ENCODE peak calls at places on chromosomes 4 and X, in four cellular contexts. X is fibroblast of pulmonary artery, J is cardiac muscle cell, S is Peyer's patch. C is an unnamed sample.
A peak's percentile ranks its signal among the peaks of the same experiment; 100 is the strongest.

GRCh38 chr4:3372933-3373465 is 68.8 kb upstream of the HGFAC start:
- DNase-seq in X (no peak), J (no peak), S (no peak), C (no peak)

GRCh38 chrX:118536687-118537461 is 41.3 kb downstream of the DOCK11 start:
- DNase-seq in J (peak; percentile 28), X (peak; percentile 46), S (no peak), C (no peak)

GRCh38 chrX:121504148-121504547 is 456.7 kb downstream of the GLUD2 start:
- DNase-seq in X (no peak), J (no peak), S (no peak), C (no peak)

GRCh38 chr4:133799916-133800315 is 401.7 kb downstream of the PABPC4L start:
- DNase-seq in S (no peak), J (no peak), X (peak; percentile 9), C (no peak)

GRCh38 chr4:115113382-115114106 is at the start of gene NDST4:
- DNase-seq in J (peak; percentile 32), X (peak; percentile 3), S (no peak), C (peak; percentile 10)

GRCh38 chrX:10243056-10243455 is 86.3 kb downstream of the CLCN4 start:
- DNase-seq in J (no peak), S (no peak), X (no peak), C (no peak)

GRCh38 chrX:64202808-64203320 is 2.6 kb downstream of the AMER1 start:
- DNase-seq in J (no peak), S (no peak), X (no peak), C (no peak)

GRCh38 chrX:1385824-1386223 is 6.1 kb downstream of the SLC25A6 start:
- DNase-seq in S (peak; percentile 48), J (no peak), X (no peak), C (no peak)

GRCh38 chrX:13506574-13506973 is 62.8 kb upstream of the EGFL6 start:
- DNase-seq in X (peak; percentile 67), J (peak; percentile 63), S (peak; percentile 46), C (peak; percentile 38)

GRCh38 chrX:40244980-40245379 is 147.2 kb upstream of the BCOR start:
- DNase-seq in X (peak; percentile 86), S (no peak), J (peak; percentile 27), C (no peak)

GRCh38 chr4:37648084-37648817 is 37.9 kb downstream of the RELL1 start:
- DNase-seq in J (no peak), S (peak; percentile 74), X (peak; percentile 95), C (peak; percentile 93)

GRCh38 chrX:25020391-25021131 is 4.8 kb upstream of the ARX start:
- DNase-seq in S (no peak), X (no peak), J (peak; percentile 72), C (no peak)

GRCh38 chr4:108004646-108005045 is 15.0 kb downstream of the HADH start:
- DNase-seq in S (no peak), X (no peak), J (no peak), C (no peak)

GRCh38 chr4:107318078-107318477 is 282.0 kb upstream of the DKK2 start:
- DNase-seq in S (no peak), X (no peak), J (peak; percentile 2), C (no peak)

GRCh38 chr4:122636697-122637096 is 15.8 kb upstream of the IL21 start:
- DNase-seq in J (no peak), S (no peak), X (no peak), C (no peak)

GRCh38 chr4:79575709-79576479 is 167.9 kb upstream of the GK2 start:
- DNase-seq in J (no peak), X (no peak), S (no peak), C (no peak)

GRCh38 chr4:38757945-38758344 is 24.8 kb downstream of the TLR10 start:
- DNase-seq in S (no peak), J (peak; percentile 10), X (no peak), C (peak; percentile 56)

GRCh38 chr4:104524591-104524990 is 29.9 kb upstream of the CXXC4 start:
- DNase-seq in J (no peak), S (no peak), X (peak; percentile 17), C (peak; percentile 33)

GRCh38 chr4:54102747-54103146 is 2.8 kb downstream of the GSX2 start:
- DNase-seq in J (no peak), S (no peak), X (no peak), C (no peak)

GRCh38 chr4:19030048-19030447 is 1008.5 kb upstream of the LCORL start:
- DNase-seq in X (peak; percentile 7), J (peak; percentile 69), S (no peak), C (no peak)

GRCh38 chr4:26729027-26729426 is 131.6 kb upstream of the STIM2 start:
- DNase-seq in X (no peak), S (no peak), J (no peak), C (no peak)

GRCh38 chrX:17706676-17707075 is 30.6 kb upstream of the SCML1 start:
- DNase-seq in S (no peak), J (no peak), X (peak; percentile 55), C (peak; percentile 85)

GRCh38 chr4:95129708-95130343 is 372.1 kb downstream of the BMPR1B start:
- DNase-seq in J (no peak), S (no peak), X (peak; percentile 100), C (peak; percentile 99)

GRCh38 chr4:143369556-143369955 is 32.9 kb downstream of the GAB1 start:
- DNase-seq in X (peak; percentile 34), J (no peak), S (no peak), C (no peak)

GRCh38 chr4:181372014-181372413 is 871.2 kb upstream of the TENM3 start:
- DNase-seq in X (no peak), J (no peak), S (no peak), C (no peak)

GRCh38 chr4:30716158-30716557 is 4.0 kb upstream of the PCDH7 start:
- DNase-seq in J (peak; percentile 60), S (no peak), X (peak; percentile 63), C (peak; percentile 38)

GRCh38 chrX:13540602-13541001 is 28.8 kb upstream of the EGFL6 start:
- DNase-seq in S (no peak), J (no peak), X (no peak), C (peak; percentile 4)

GRCh38 chr4:7828011-7828720 is 111.5 kb downstream of the AFAP1 start:
- DNase-seq in J (no peak), S (no peak), X (peak; percentile 100), C (peak; percentile 97)

GRCh38 chr4:76966024-76966579 is 16.6 kb downstream of the SEPTIN11 start:
- DNase-seq in S (no peak), J (no peak), X (no peak), C (no peak)

GRCh38 chrX:107537815-107538214 is 88.4 kb downstream of the FRMPD3 start:
- DNase-seq in X (peak; percentile 61), S (no peak), J (peak; percentile 67), C (peak; percentile 69)

GRCh38 chr4:15918484-15919129 is 19.9 kb downstream of the FGFBP1 start:
- DNase-seq in X (no peak), J (peak; percentile 25), S (peak; percentile 74), C (peak; percentile 83)

GRCh38 chr4:151566053-151566452 is 157.1 kb downstream of the FHIP1A start:
- DNase-seq in X (no peak), J (no peak), S (no peak), C (no peak)

GRCh38 chr4:151564321-151564720 is 155.3 kb downstream of the FHIP1A start:
- DNase-seq in J (no peak), X (no peak), S (no peak), C (no peak)

GRCh38 chr4:151563194-151563593 is 154.2 kb downstream of the FHIP1A start:
- DNase-seq in J (no peak), S (no peak), X (no peak), C (peak; percentile 63)

GRCh38 chr4:151567056-151567455 is 158.1 kb downstream of the FHIP1A start:
- DNase-seq in S (no peak), J (no peak), X (no peak), C (no peak)

GRCh38 chr4:151565583-151565982 is 156.6 kb downstream of the FHIP1A start:
- DNase-seq in X (no peak), S (no peak), J (no peak), C (no peak)
- TF ChIP-seq CTCF in X (no peak), S (no peak), J (no peak), C (no peak)

GRCh38 chr4:152148057-152148456 is 387.2 kb upstream of the GATB start:
- DNase-seq in S (no peak), J (no peak), X (no peak), C (no peak)
- TF ChIP-seq CTCF in S (no peak), J (no peak), X (no peak), C (no peak)

GRCh38 chr4:150826302-150826701 is 188.8 kb downstream of the LRBA start:
- DNase-seq in X (no peak), J (no peak), S (no peak), C (no peak)

GRCh38 chr4:150827226-150827625 is 187.9 kb downstream of the LRBA start:
- DNase-seq in J (no peak), S (no peak), X (no peak), C (no peak)

GRCh38 chr4:150822407-150822806 is 192.7 kb downstream of the LRBA start:
- DNase-seq in J (peak; percentile 5), S (no peak), X (no peak), C (no peak)

GRCh38 chr4:150828159-150828558 is 186.9 kb downstream of the LRBA start:
- DNase-seq in S (no peak), X (no peak), J (no peak), C (no peak)
- TF ChIP-seq CTCF in S (no peak), X (no peak), J (no peak), C (no peak)

DNA sequence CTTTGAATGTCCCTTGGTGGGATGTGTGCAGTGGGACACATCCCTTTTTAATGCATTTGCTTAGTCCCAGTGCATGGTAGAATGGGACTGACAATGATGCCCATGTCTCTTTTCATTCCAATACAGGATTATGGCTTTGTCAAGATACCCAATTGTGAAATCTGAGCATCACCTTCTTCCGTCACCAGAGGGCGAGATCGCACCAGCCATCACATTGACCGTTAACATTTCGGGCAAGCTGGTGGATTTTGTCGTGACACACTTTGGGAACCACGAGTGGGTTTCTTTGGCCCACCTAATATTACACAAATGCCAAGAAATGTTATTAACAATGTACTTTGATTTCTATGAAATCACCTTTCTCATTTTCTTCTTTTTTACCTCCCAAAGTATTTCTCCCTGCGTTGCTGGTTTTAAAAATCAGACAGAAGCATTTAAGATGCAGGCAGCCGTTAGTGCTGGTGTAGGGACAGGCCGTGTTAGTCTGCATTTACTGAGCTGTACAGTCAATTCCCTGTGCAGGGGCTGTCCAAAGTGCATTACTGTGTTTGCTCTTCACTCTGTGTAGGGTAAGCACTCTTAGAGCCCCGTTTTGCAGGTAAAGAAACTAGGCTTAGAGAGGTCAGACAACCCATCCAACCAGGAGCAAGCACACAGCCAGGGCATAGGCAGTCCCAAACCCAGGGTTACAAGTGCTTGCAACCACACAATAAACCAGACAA is 46.5 kb downstream of the CWH43 start:
- DNase-seq in X (peak; percentile 41), S (no peak), J (no peak), C (peak; percentile 42)
- TF ChIP-seq CTCF in X (peak; percentile 59), S (no peak), J (peak; percentile 10), C (peak; percentile 73)

DNA sequence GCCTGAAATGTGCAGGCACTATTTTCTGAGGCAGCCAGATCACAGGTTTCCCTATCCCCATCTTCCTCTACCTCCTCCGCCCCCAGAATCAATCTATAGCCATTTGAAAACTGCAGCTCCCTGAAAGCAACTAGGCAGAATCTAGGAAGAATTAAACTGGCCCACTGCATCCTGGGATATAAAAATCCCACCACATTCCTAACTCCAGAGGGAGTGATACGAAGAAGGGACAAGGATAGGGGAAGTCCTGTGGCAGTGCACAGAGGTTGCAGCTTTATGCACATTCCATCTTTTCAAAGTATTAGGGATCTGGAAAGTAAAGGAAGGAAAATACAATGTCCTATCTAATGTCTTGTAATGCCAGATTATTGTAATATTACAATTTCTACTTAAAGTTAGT is 18.3 kb upstream of the HERC3 start:
- DNase-seq in X (peak; percentile 31), S (no peak), J (peak; percentile 15), C (no peak)
- TF ChIP-seq CTCF in X (peak; percentile 34), S (no peak), J (peak; percentile 27), C (no peak)